ENCODE peak calls at places on chromosomes 2 and 18, in eight cellular contexts. One of them, this sample, is unnamed.

GRCh38 chr18:6983366-6983765 is 134.2 kb downstream of the LAMA1 start:
- DNase-seq in cardiac fibroblast: no peak
- DNase-seq in SHP77: no peak
- DNase-seq in Daoy: no peak
- DNase-seq in activated T-helper 1 cell treated with anti-CD3 and anti-CD28 coated beads, Interleukin-12 subunit alpha, Interleukin-12 subunit beta, Interleukin-2, Interleukin-4 antibody, amounts not matched to agents 30 ng/mL and 10 ng/mL and 1 ng/mL, durations not matched to agents 14 hours and 24 hours and 36 hours: no peak
- DNase-seq in WERI-Rb-1: no peak
- DNase-seq in GM12891: no peak
- DNase-seq in HFF-Myc: no peak
- DNase-seq in this sample: no peak

GRCh38 chr2:233501198-233502076 is 65.1 kb downstream of the USP40 start:
- DNase-seq in cardiac fibroblast: peak
- DNase-seq in SHP77: no peak
- DNase-seq in Daoy: peak
- DNase-seq in activated T-helper 1 cell treated with anti-CD3 and anti-CD28 coated beads, Interleukin-12 subunit alpha, Interleukin-12 subunit beta, Interleukin-2, Interleukin-4 antibody, amounts not matched to agents 30 ng/mL and 10 ng/mL and 1 ng/mL, durations not matched to agents 14 hours and 24 hours and 36 hours: no peak
- DNase-seq in WERI-Rb-1: no peak
- DNase-seq in GM12891: no peak
- DNase-seq in HFF-Myc: no peak
- DNase-seq in this sample: peak

GRCh38 chr2:44535376-44535775 is 173.6 kb downstream of the CAMKMT start:
- DNase-seq in cardiac fibroblast: peak
- DNase-seq in SHP77: no peak
- DNase-seq in Daoy: no peak
- DNase-seq in activated T-helper 1 cell treated with anti-CD3 and anti-CD28 coated beads, Interleukin-12 subunit alpha, Interleukin-12 subunit beta, Interleukin-2, Interleukin-4 antibody, amounts not matched to agents 30 ng/mL and 10 ng/mL and 1 ng/mL, durations not matched to agents 14 hours and 24 hours and 36 hours: no peak
- DNase-seq in WERI-Rb-1: no peak
- DNase-seq in GM12891: no peak
- DNase-seq in HFF-Myc: no peak
- DNase-seq in this sample: no peak

GRCh38 chr2:231711677-231712461 is 3.5 kb downstream of the PTMA start:
- DNase-seq in cardiac fibroblast: no peak
- DNase-seq in SHP77: no peak
- DNase-seq in Daoy: no peak
- DNase-seq in activated T-helper 1 cell treated with anti-CD3 and anti-CD28 coated beads, Interleukin-12 subunit alpha, Interleukin-12 subunit beta, Interleukin-2, Interleukin-4 antibody, amounts not matched to agents 30 ng/mL and 10 ng/mL and 1 ng/mL, durations not matched to agents 14 hours and 24 hours and 36 hours: peak
- DNase-seq in WERI-Rb-1: no peak
- DNase-seq in GM12891: no peak
- DNase-seq in HFF-Myc: no peak
- DNase-seq in this sample: no peak

GRCh38 chr2:43075054-43075593 is 151.3 kb downstream of the ZFP36L2 start:
- DNase-seq in cardiac fibroblast: peak
- DNase-seq in SHP77: no peak
- DNase-seq in Daoy: peak
- DNase-seq in activated T-helper 1 cell treated with anti-CD3 and anti-CD28 coated beads, Interleukin-12 subunit alpha, Interleukin-12 subunit beta, Interleukin-2, Interleukin-4 antibody, amounts not matched to agents 30 ng/mL and 10 ng/mL and 1 ng/mL, durations not matched to agents 14 hours and 24 hours and 36 hours: no peak
- DNase-seq in WERI-Rb-1: no peak
- DNase-seq in GM12891: no peak
- DNase-seq in HFF-Myc: peak
- DNase-seq in this sample: peak

GRCh38 chr2:172953411-172953810 is 122.2 kb upstream of the MAP3K20 start:
- DNase-seq in cardiac fibroblast: no peak
- DNase-seq in SHP77: no peak
- DNase-seq in Daoy: no peak
- DNase-seq in activated T-helper 1 cell treated with anti-CD3 and anti-CD28 coated beads, Interleukin-12 subunit alpha, Interleukin-12 subunit beta, Interleukin-2, Interleukin-4 antibody, amounts not matched to agents 30 ng/mL and 10 ng/mL and 1 ng/mL, durations not matched to agents 14 hours and 24 hours and 36 hours: no peak
- DNase-seq in WERI-Rb-1: no peak
- DNase-seq in GM12891: no peak
- DNase-seq in HFF-Myc: no peak
- DNase-seq in this sample: no peak

GRCh38 chr2:226001716-226002115 is 602.2 kb downstream of the NYAP2 start:
- DNase-seq in cardiac fibroblast: peak
- DNase-seq in SHP77: no peak
- DNase-seq in Daoy: peak
- DNase-seq in activated T-helper 1 cell treated with anti-CD3 and anti-CD28 coated beads, Interleukin-12 subunit alpha, Interleukin-12 subunit beta, Interleukin-2, Interleukin-4 antibody, amounts not matched to agents 30 ng/mL and 10 ng/mL and 1 ng/mL, durations not matched to agents 14 hours and 24 hours and 36 hours: no peak
- DNase-seq in WERI-Rb-1: no peak
- DNase-seq in GM12891: no peak
- DNase-seq in HFF-Myc: peak
- DNase-seq in this sample: peak

GRCh38 chr2:111029135-111029927 is 91.4 kb upstream of the BCL2L11 start:
- DNase-seq in cardiac fibroblast: no peak
- DNase-seq in SHP77: no peak
- DNase-seq in Daoy: no peak
- DNase-seq in activated T-helper 1 cell treated with anti-CD3 and anti-CD28 coated beads, Interleukin-12 subunit alpha, Interleukin-12 subunit beta, Interleukin-2, Interleukin-4 antibody, amounts not matched to agents 30 ng/mL and 10 ng/mL and 1 ng/mL, durations not matched to agents 14 hours and 24 hours and 36 hours: no peak
- DNase-seq in WERI-Rb-1: no peak
- DNase-seq in GM12891: no peak
- DNase-seq in HFF-Myc: no peak
- DNase-seq in this sample: peak

GRCh38 chr2:146415291-146415690 is 1429.5 kb upstream of the ACVR2A start:
- DNase-seq in cardiac fibroblast: no peak
- DNase-seq in SHP77: no peak
- DNase-seq in Daoy: no peak
- DNase-seq in activated T-helper 1 cell treated with anti-CD3 and anti-CD28 coated beads, Interleukin-12 subunit alpha, Interleukin-12 subunit beta, Interleukin-2, Interleukin-4 antibody, amounts not matched to agents 30 ng/mL and 10 ng/mL and 1 ng/mL, durations not matched to agents 14 hours and 24 hours and 36 hours: no peak
- DNase-seq in WERI-Rb-1: no peak
- DNase-seq in GM12891: no peak
- DNase-seq in HFF-Myc: no peak
- DNase-seq in this sample: no peak

GRCh38 chr2:159807183-159808037 is 9.4 kb upstream of the CD302 start:
- DNase-seq in cardiac fibroblast: peak
- DNase-seq in SHP77: peak
- DNase-seq in Daoy: peak
- DNase-seq in activated T-helper 1 cell treated with anti-CD3 and anti-CD28 coated beads, Interleukin-12 subunit alpha, Interleukin-12 subunit beta, Interleukin-2, Interleukin-4 antibody, amounts not matched to agents 30 ng/mL and 10 ng/mL and 1 ng/mL, durations not matched to agents 14 hours and 24 hours and 36 hours: no peak
- DNase-seq in WERI-Rb-1: peak
- DNase-seq in GM12891: no peak
- DNase-seq in HFF-Myc: peak
- DNase-seq in this sample: peak

GRCh38 chr2:209495855-209496585 is 72.2 kb downstream of the MAP2 start:
- DNase-seq in cardiac fibroblast: peak
- DNase-seq in SHP77: peak
- DNase-seq in Daoy: peak
- DNase-seq in activated T-helper 1 cell treated with anti-CD3 and anti-CD28 coated beads, Interleukin-12 subunit alpha, Interleukin-12 subunit beta, Interleukin-2, Interleukin-4 antibody, amounts not matched to agents 30 ng/mL and 10 ng/mL and 1 ng/mL, durations not matched to agents 14 hours and 24 hours and 36 hours: no peak
- DNase-seq in WERI-Rb-1: no peak
- DNase-seq in GM12891: no peak
- DNase-seq in HFF-Myc: peak
- DNase-seq in this sample: peak

GRCh38 chr18:23793985-23794867 is 105.0 kb downstream of the LAMA3 start:
- DNase-seq in cardiac fibroblast: no peak
- DNase-seq in SHP77: no peak
- DNase-seq in Daoy: no peak
- DNase-seq in activated T-helper 1 cell treated with anti-CD3 and anti-CD28 coated beads, Interleukin-12 subunit alpha, Interleukin-12 subunit beta, Interleukin-2, Interleukin-4 antibody, amounts not matched to agents 30 ng/mL and 10 ng/mL and 1 ng/mL, durations not matched to agents 14 hours and 24 hours and 36 hours: no peak
- DNase-seq in WERI-Rb-1: no peak
- DNase-seq in GM12891: no peak
- DNase-seq in HFF-Myc: no peak
- DNase-seq in this sample: no peak

This sample was measured in fibroblast of lung.